ENCODE peak calls at places on chromosome 12, in nine cellular contexts. One of them, this sample, is unnamed.
A peak's percentile ranks its signal among the peaks of the same experiment; 100 is the strongest.

GRCh38 chr12:14284189-14284722 is 81.2 kb upstream of the ATF7IP start:
- DNase-seq in PC-3: no peak
- DNase-seq in fibroblast of lung: no peak
- DNase-seq in mucosa of descending colon: no peak
- DNase-seq in endothelial cell of umbilical vein: no peak
- DNase-seq in stomach: no peak
- DNase-seq in AG04450: no peak
- DNase-seq in BJ: no peak
- DNase-seq in IMR-90: peak; percentile 10
- DNase-seq in this sample: no peak

GRCh38 chr12:101857043-101857558 is 20.3 kb upstream of the DRAM1 start:
- DNase-seq in fibroblast of lung: peak; percentile 81
- DNase-seq in IMR-90: peak; percentile 81
- DNase-seq in stomach: no peak
- DNase-seq in mucosa of descending colon: no peak
- DNase-seq in PC-3: peak; percentile 64
- DNase-seq in AG04450: no peak
- DNase-seq in endothelial cell of umbilical vein: peak; percentile 80
- DNase-seq in BJ: peak; percentile 89
- DNase-seq in this sample: peak; percentile 39

GRCh38 chr12:51118706-51119105 is 35.3 kb upstream of the CSRNP2 start:
- DNase-seq in stomach: no peak
- DNase-seq in mucosa of descending colon: no peak
- DNase-seq in endothelial cell of umbilical vein: no peak
- DNase-seq in IMR-90: peak; percentile 84
- DNase-seq in AG04450: peak; percentile 27
- DNase-seq in fibroblast of lung: peak; percentile 97
- DNase-seq in PC-3: peak; percentile 87
- DNase-seq in BJ: peak; percentile 41
- DNase-seq in this sample: peak; percentile 88

GRCh38 chr12:6053541-6053940 is 70.9 kb downstream of the VWF start:
- DNase-seq in IMR-90: peak; percentile 36
- DNase-seq in mucosa of descending colon: no peak
- DNase-seq in endothelial cell of umbilical vein: peak; percentile 51
- DNase-seq in PC-3: no peak
- DNase-seq in fibroblast of lung: peak; percentile 67
- DNase-seq in stomach: no peak
- DNase-seq in AG04450: no peak
- DNase-seq in BJ: no peak
- DNase-seq in this sample: peak; percentile 39

GRCh38 chr12:94622475-94622874 is 27.9 kb downstream of the TMCC3 start:
- DNase-seq in IMR-90: no peak
- DNase-seq in mucosa of descending colon: no peak
- DNase-seq in BJ: no peak
- DNase-seq in stomach: no peak
- DNase-seq in AG04450: no peak
- DNase-seq in endothelial cell of umbilical vein: peak; percentile 93
- DNase-seq in fibroblast of lung: peak; percentile 58
- DNase-seq in PC-3: peak; percentile 51
- DNase-seq in this sample: no peak

GRCh38 chr12:12979731-12980259 is 20.3 kb downstream of the HEBP1 start:
- DNase-seq in PC-3: peak; percentile 64
- DNase-seq in IMR-90: peak; percentile 98
- DNase-seq in fibroblast of lung: peak; percentile 96
- DNase-seq in mucosa of descending colon: no peak
- DNase-seq in stomach: no peak
- DNase-seq in endothelial cell of umbilical vein: peak; percentile 90
- DNase-seq in BJ: peak; percentile 99
- DNase-seq in AG04450: peak; percentile 84
- DNase-seq in this sample: peak; percentile 92

GRCh38 chr12:106149096-106149784 is 10.5 kb upstream of the NUAK1 start:
- DNase-seq in PC-3: peak; percentile 71
- DNase-seq in mucosa of descending colon: peak; percentile 55
- DNase-seq in BJ: no peak
- DNase-seq in fibroblast of lung: no peak
- DNase-seq in stomach: no peak
- DNase-seq in IMR-90: peak; percentile 18
- DNase-seq in AG04450: no peak
- DNase-seq in endothelial cell of umbilical vein: peak; percentile 59
- DNase-seq in this sample: no peak

GRCh38 chr12:106590601-106591000 is 7.8 kb downstream of the RFX4 start:
- DNase-seq in stomach: no peak
- DNase-seq in mucosa of descending colon: no peak
- DNase-seq in AG04450: no peak
- DNase-seq in endothelial cell of umbilical vein: no peak
- DNase-seq in fibroblast of lung: no peak
- DNase-seq in IMR-90: no peak
- DNase-seq in BJ: no peak
- DNase-seq in PC-3: no peak
- DNase-seq in this sample: no peak

GRCh38 chr12:55675671-55676070 is 32.0 kb downstream of the ITGA7 start:
- DNase-seq in IMR-90: no peak
- DNase-seq in AG04450: no peak
- DNase-seq in PC-3: no peak
- DNase-seq in endothelial cell of umbilical vein: no peak
- DNase-seq in fibroblast of lung: no peak
- DNase-seq in stomach: no peak
- DNase-seq in mucosa of descending colon: peak; percentile 33
- DNase-seq in BJ: no peak
- DNase-seq in this sample: no peak

GRCh38 chr12:82880442-82880901 is 193.8 kb downstream of the TMTC2 start:
- DNase-seq in fibroblast of lung: peak; percentile 22
- DNase-seq in PC-3: no peak
- DNase-seq in stomach: no peak
- DNase-seq in AG04450: no peak
- DNase-seq in BJ: no peak
- DNase-seq in endothelial cell of umbilical vein: peak; percentile 59
- DNase-seq in IMR-90: peak; percentile 4
- DNase-seq in mucosa of descending colon: no peak
- DNase-seq in this sample: no peak

GRCh38 chr12:47534695-47535094 is 171.1 kb downstream of the RPAP3 start:
- DNase-seq in IMR-90: peak; percentile 32
- DNase-seq in AG04450: no peak
- DNase-seq in mucosa of descending colon: no peak
- DNase-seq in fibroblast of lung: peak; percentile 20
- DNase-seq in BJ: no peak
- DNase-seq in stomach: no peak
- DNase-seq in PC-3: peak; percentile 33
- DNase-seq in endothelial cell of umbilical vein: no peak
- DNase-seq in this sample: no peak

GRCh38 chr12:132561784-132562156 is 48.6 kb downstream of the LRCOL1 start:
- DNase-seq in mucosa of descending colon: peak; percentile 47
- DNase-seq in BJ: no peak
- DNase-seq in AG04450: no peak
- DNase-seq in IMR-90: no peak
- DNase-seq in stomach: peak; percentile 36
- DNase-seq in endothelial cell of umbilical vein: no peak
- DNase-seq in PC-3: peak; percentile 46
- DNase-seq in fibroblast of lung: no peak
- DNase-seq in this sample: no peak

GRCh38 chr12:106386836-106387555 is 29.4 kb downstream of the POLR3B start:
- DNase-seq in fibroblast of lung: peak; percentile 90
- DNase-seq in endothelial cell of umbilical vein: no peak
- DNase-seq in mucosa of descending colon: no peak
- DNase-seq in IMR-90: peak; percentile 65
- DNase-seq in stomach: no peak
- DNase-seq in PC-3: no peak
- DNase-seq in BJ: no peak
- DNase-seq in AG04450: peak; percentile 24
- DNase-seq in this sample: no peak

GRCh38 chr12:30974746-30975500 is 48.4 kb downstream of the TSPAN11 start:
- DNase-seq in IMR-90: no peak
- DNase-seq in fibroblast of lung: no peak
- DNase-seq in stomach: no peak
- DNase-seq in mucosa of descending colon: no peak
- DNase-seq in endothelial cell of umbilical vein: no peak
- DNase-seq in BJ: no peak
- DNase-seq in AG04450: no peak
- DNase-seq in PC-3: peak; percentile 8
- DNase-seq in this sample: no peak

GRCh38 chr12:95547522-95548055 is 3.7 kb downstream of the USP44 start:
- DNase-seq in endothelial cell of umbilical vein: no peak
- DNase-seq in BJ: no peak
- DNase-seq in IMR-90: peak; percentile 96
- DNase-seq in stomach: no peak
- DNase-seq in PC-3: no peak
- DNase-seq in fibroblast of lung: peak; percentile 49
- DNase-seq in AG04450: peak; percentile 92
- DNase-seq in mucosa of descending colon: no peak
- DNase-seq in this sample: no peak

GRCh38 chr12:57221169-57221917 is 4.7 kb downstream of the NXPH4 start:
- DNase-seq in PC-3: no peak
- DNase-seq in BJ: no peak
- DNase-seq in mucosa of descending colon: no peak
- DNase-seq in IMR-90: no peak
- DNase-seq in endothelial cell of umbilical vein: no peak
- DNase-seq in stomach: no peak
- DNase-seq in fibroblast of lung: no peak
- DNase-seq in AG04450: no peak
- DNase-seq in this sample: no peak

GRCh38 chr12:57220770-57221168 is 4.2 kb downstream of the NXPH4 start:
- DNase-seq in fibroblast of lung: no peak
- DNase-seq in endothelial cell of umbilical vein: no peak
- DNase-seq in IMR-90: no peak
- DNase-seq in BJ: no peak
- DNase-seq in AG04450: no peak
- DNase-seq in PC-3: no peak
- DNase-seq in stomach: no peak
- DNase-seq in mucosa of descending colon: no peak
- DNase-seq in this sample: no peak

GRCh38 chr12:57219205-57219992 is 2.8 kb downstream of the NXPH4 start:
- DNase-seq in mucosa of descending colon: no peak
- DNase-seq in IMR-90: no peak
- DNase-seq in BJ: no peak
- DNase-seq in stomach: no peak
- DNase-seq in fibroblast of lung: no peak
- DNase-seq in endothelial cell of umbilical vein: no peak
- DNase-seq in AG04450: no peak
- DNase-seq in PC-3: no peak
- DNase-seq in this sample: no peak

GRCh38 chr12:57218030-57218853 is 1.6 kb downstream of the NXPH4 start:
- DNase-seq in fibroblast of lung: no peak
- DNase-seq in IMR-90: peak; percentile 70
- DNase-seq in BJ: no peak
- DNase-seq in mucosa of descending colon: no peak
- DNase-seq in PC-3: peak; percentile 52
- DNase-seq in endothelial cell of umbilical vein: no peak
- DNase-seq in AG04450: no peak
- DNase-seq in stomach: no peak
- DNase-seq in this sample: no peak

DNA sequence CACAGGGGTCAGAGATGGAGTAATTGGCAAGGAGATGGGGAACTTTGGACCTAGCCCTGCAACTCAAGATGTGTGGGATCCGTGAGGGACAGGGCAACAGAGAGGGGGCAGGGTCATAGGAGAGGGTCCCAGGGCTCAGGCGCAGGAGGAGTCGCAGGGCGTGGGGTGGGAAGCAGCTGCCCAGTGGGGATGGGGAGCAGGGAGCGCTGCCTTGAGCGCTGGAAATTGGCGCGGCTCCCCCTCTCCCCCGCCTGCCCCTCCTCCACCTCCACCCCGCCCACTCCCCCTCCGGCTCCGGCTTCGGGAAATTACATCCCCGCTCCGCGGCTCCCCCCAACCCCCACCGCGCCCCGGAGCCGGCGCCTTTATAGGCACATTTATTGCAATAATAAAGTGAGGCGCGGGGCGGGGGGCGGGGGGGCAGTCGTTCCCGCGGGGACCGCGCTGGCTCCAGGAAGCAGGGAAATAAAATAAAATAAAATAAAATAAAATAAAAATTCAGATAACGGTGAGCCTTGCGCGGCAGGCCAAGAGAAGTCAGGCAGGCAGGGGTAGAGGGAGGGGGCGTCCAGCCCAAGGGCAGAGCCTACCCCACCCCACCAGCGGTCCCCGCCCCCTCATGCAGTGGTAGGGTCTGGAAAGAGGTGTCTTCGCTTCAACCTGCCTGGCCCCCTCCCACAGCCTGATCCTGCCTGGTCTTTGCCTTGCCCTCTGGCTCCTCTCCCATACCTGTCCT is 3.6 kb downstream of the NXPH4 start:
- DNase-seq in PC-3: no peak
- DNase-seq in stomach: no peak
- DNase-seq in BJ: no peak
- DNase-seq in mucosa of descending colon: no peak
- DNase-seq in fibroblast of lung: no peak
- DNase-seq in AG04450: no peak
- DNase-seq in endothelial cell of umbilical vein: no peak
- DNase-seq in IMR-90: no peak
- DNase-seq in this sample: no peak
- H3K4me3 ChIP-seq in PC-3: no peak overlapping the region
- H3K4me3 ChIP-seq in stomach: no peak overlapping the region
- H3K4me3 ChIP-seq in BJ: no peak overlapping the region
- H3K4me3 ChIP-seq in mucosa of descending colon: no peak overlapping the region
- H3K4me3 ChIP-seq in fibroblast of lung: no peak overlapping the region
- H3K4me3 ChIP-seq in AG04450: no peak overlapping the region
- H3K4me3 ChIP-seq in endothelial cell of umbilical vein: no peak overlapping the region
- H3K4me3 ChIP-seq in IMR-90: no peak overlapping the region
- H3K4me3 ChIP-seq in this sample: no peak overlapping the region

GRCh38 chr12:68040450-68041075 is 51.3 kb downstream of the IFNG-AS1 start:
- DNase-seq in BJ: peak; percentile 16
- DNase-seq in PC-3: peak; percentile 81
- DNase-seq in endothelial cell of umbilical vein: peak; percentile 70
- DNase-seq in IMR-90: peak; percentile 73
- DNase-seq in mucosa of descending colon: no peak
- DNase-seq in stomach: peak; percentile 71
- DNase-seq in fibroblast of lung: peak; percentile 68
- DNase-seq in AG04450: peak; percentile 45
- DNase-seq in this sample: peak; percentile 52
- TF ChIP-seq CTCF in BJ: peak; percentile 89
- TF ChIP-seq CTCF in PC-3: peak; percentile 95
- TF ChIP-seq CTCF in endothelial cell of umbilical vein: peak; percentile 70
- TF ChIP-seq CTCF in IMR-90: peak; percentile 83
- TF ChIP-seq CTCF in mucosa of descending colon: peak; percentile 58
- TF ChIP-seq CTCF in stomach: peak; percentile 75
- TF ChIP-seq CTCF in fibroblast of lung: peak; percentile 82
- TF ChIP-seq CTCF in AG04450: peak; percentile 93
- TF ChIP-seq CTCF in this sample: peak; percentile 97

DNA sequence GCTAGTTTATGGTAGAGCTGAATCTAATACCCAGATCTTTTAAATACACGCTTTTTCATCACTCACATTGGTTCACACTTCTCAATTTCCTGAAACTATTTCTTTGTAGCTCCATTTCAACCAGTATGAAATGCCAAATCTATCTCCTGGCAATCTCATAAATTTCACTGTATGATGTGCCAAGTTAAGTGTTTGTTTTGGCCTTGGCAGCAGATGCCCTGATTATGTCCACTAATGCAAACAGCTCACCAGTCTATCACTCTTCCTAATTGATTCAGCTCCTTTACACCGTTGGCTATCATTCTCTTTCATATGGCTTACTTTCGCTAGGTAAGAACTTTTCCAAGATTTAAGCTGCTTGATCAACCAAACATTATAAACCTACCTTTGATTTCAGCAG is 58.6 kb downstream of the ZFC3H1 start:
- DNase-seq in fibroblast of lung: no peak
- DNase-seq in AG04450: no peak
- DNase-seq in mucosa of descending colon: no peak
- DNase-seq in BJ: no peak
- DNase-seq in PC-3: no peak
- DNase-seq in stomach: no peak
- DNase-seq in IMR-90: no peak
- DNase-seq in endothelial cell of umbilical vein: no peak
- DNase-seq in this sample: no peak
- H3K4me3 ChIP-seq in fibroblast of lung: no peak overlapping the region
- H3K4me3 ChIP-seq in AG04450: no peak overlapping the region
- H3K4me3 ChIP-seq in mucosa of descending colon: no peak overlapping the region
- H3K4me3 ChIP-seq in BJ: no peak overlapping the region
- H3K4me3 ChIP-seq in PC-3: no peak overlapping the region
- H3K4me3 ChIP-seq in stomach: no peak overlapping the region
- H3K4me3 ChIP-seq in IMR-90: no peak overlapping the region
- H3K4me3 ChIP-seq in endothelial cell of umbilical vein: no peak overlapping the region
- H3K4me3 ChIP-seq in this sample: no peak overlapping the region

GRCh38 chr12:77324763-77325468 is 259.5 kb upstream of the E2F7 start:
- DNase-seq in mucosa of descending colon: peak; percentile 83
- DNase-seq in fibroblast of lung: peak; percentile 75
- DNase-seq in AG04450: no peak
- DNase-seq in PC-3: peak; percentile 76
- DNase-seq in stomach: peak; percentile 79
- DNase-seq in endothelial cell of umbilical vein: peak; percentile 72
- DNase-seq in IMR-90: peak; percentile 61
- DNase-seq in BJ: no peak
- DNase-seq in this sample: no peak
- TF ChIP-seq CTCF in mucosa of descending colon: no peak
- TF ChIP-seq CTCF in fibroblast of lung: peak; percentile 47
- TF ChIP-seq CTCF in AG04450: peak; percentile 55
- TF ChIP-seq CTCF in PC-3: peak; percentile 65
- TF ChIP-seq CTCF in stomach: peak; percentile 10
- TF ChIP-seq CTCF in endothelial cell of umbilical vein: peak; percentile 69
- TF ChIP-seq CTCF in IMR-90: peak; percentile 65
- TF ChIP-seq CTCF in BJ: peak; percentile 63
- TF ChIP-seq CTCF in this sample: peak; percentile 45